ENCODE peak calls at places on chromosomes 12 and 14, in seven cellular contexts. Q is stimulated activated CD4-positive, alpha-beta T cell treated with anti-CD3 and anti-CD28 coated beads, Interleukin-4, amount 100 ng/mL, for 1 hour; X is fibroblast of pulmonary artery; S is fibroblast of mammary gland; I is heart left ventricle; C is AG09319; U is endothelial cell. J is an unnamed sample.

GRCh38 chr14:28348797-28349196 is 417.8 kb upstream of the FOXG1 start:
- DNase-seq in X (no peak), S (no peak), C (no peak), U (no peak), I (no peak), Q (no peak), J (no peak)

GRCh38 chr12:71947645-71948105 is 9.0 kb downstream of the TPH2 start:
- DNase-seq in S (peak), X (peak), U (peak), I (no peak), C (no peak), Q (no peak), J (no peak)

GRCh38 chr14:91315844-91316267 is 71.4 kb upstream of the GPR68 start:
- DNase-seq in X (no peak), I (no peak), S (no peak), Q (peak), U (no peak), C (no peak), J (no peak)

GRCh38 chr12:69241444-69242092 is 2.2 kb downstream of the CPSF6 start:
- DNase-seq in C (no peak), I (no peak), S (peak), X (no peak), U (no peak), Q (no peak), J (no peak)

GRCh38 chr12:85448548-85449139 is 168.6 kb downstream of the ALX1 start:
- DNase-seq in X (peak), I (no peak), S (peak), C (no peak), U (no peak), Q (no peak), J (no peak)

GRCh38 chr12:88238406-88238805 is 96.3 kb downstream of the TMTC3 start:
- DNase-seq in I (no peak), U (no peak), X (no peak), C (no peak), S (no peak), Q (no peak), J (no peak)

GRCh38 chr12:68113644-68114043 is 45.9 kb downstream of the IFNG start:
- DNase-seq in C (no peak), U (no peak), X (no peak), Q (peak), S (no peak), I (no peak), J (no peak)

GRCh38 chr14:31161274-31161673 is 46.3 kb downstream of the HECTD1 start:
- DNase-seq in X (no peak), I (no peak), S (no peak), C (no peak), U (no peak), Q (no peak), J (no peak)

GRCh38 chr12:109723311-109723791 is 9.7 kb downstream of the FAM222A start:
- DNase-seq in Q (no peak), U (no peak), X (no peak), C (no peak), I (peak), S (no peak), J (peak)

GRCh38 chr12:104348994-104349494 is 45.5 kb downstream of the EID3 start:
- DNase-seq in X (no peak), U (no peak), C (no peak), I (no peak), Q (no peak), S (no peak), J (no peak)

GRCh38 chr12:49288922-49289555 is 5.9 kb upstream of the PRPH start:
- DNase-seq in Q (no peak), S (no peak), C (no peak), U (no peak), X (no peak), I (no peak), J (no peak)

GRCh38 chr14:73771848-73772705 is 57.9 kb upstream of the PNMA1 start:
- DNase-seq in C (no peak), S (peak), I (no peak), X (peak), U (no peak), Q (peak), J (no peak)

GRCh38 chr12:93572712-93573551 is 457 bp downstream of the SOCS2 start:
- DNase-seq in S (no peak), C (no peak), I (peak), U (peak), X (peak), Q (peak), J (peak)

GRCh38 chr14:90511795-90512331 is 115.0 kb downstream of the CALM1 start:
- DNase-seq in C (no peak), I (no peak), U (no peak), X (no peak), Q (no peak), S (no peak), J (no peak)

GRCh38 chr12:131251336-131252101 is 297.8 kb downstream of the ADGRD1 start:
- DNase-seq in U (no peak), C (no peak), Q (no peak), X (no peak), I (no peak), S (no peak), J (no peak)

GRCh38 chr12:109968801-109969200 is 27.4 kb downstream of the GIT2 start:
- DNase-seq in S (no peak), X (no peak), C (no peak), Q (no peak), U (no peak), I (no peak), J (no peak)

GRCh38 chr12:33012226-33012625 is 115.6 kb upstream of the PKP2 start:
- DNase-seq in I (no peak), X (no peak), Q (no peak), U (no peak), S (no peak), C (no peak), J (no peak)

GRCh38 chr12:69688021-69688420 is 11.1 kb downstream of the BEST3 start:
- DNase-seq in U (no peak), Q (no peak), I (no peak), C (no peak), S (no peak), X (peak), J (no peak)

GRCh38 chr12:100566887-100567637 is 6.4 kb upstream of the GAS2L3 start:
- DNase-seq in Q (no peak), U (no peak), I (peak), X (no peak), S (peak), C (no peak), J (no peak)

GRCh38 chr14:33849455-33849801 is 101.4 kb downstream of the EGLN3 start:
- DNase-seq in C (no peak), U (no peak), X (no peak), Q (no peak), S (no peak), I (no peak), J (no peak)

J was measured in left ventricle myocardium superior.